ENCODE peak calls at places on chromosomes 12 and 14, in seven cellular contexts. One of them, this sample, is unnamed. For H4K20me1, the result is how much of the 10 kb centered on the place peaks cover.

GRCh38 chr12:117580718-117581062 is 219.3 kb upstream of the NOS1 start:
- DNase-seq in HCT116: peak
- DNase-seq in fibroblast of lung: no peak
- DNase-seq in PC-3: peak
- DNase-seq in GM12878: no peak
- DNase-seq in HepG2: no peak
- DNase-seq in IMR-90: no peak
- DNase-seq in this sample: peak

GRCh38 chr12:120110550-120111501 is 5.7 kb downstream of the RAB35 start:
- DNase-seq in HCT116: no peak
- DNase-seq in fibroblast of lung: no peak
- DNase-seq in HepG2: no peak
- DNase-seq in PC-3: no peak
- DNase-seq in IMR-90: no peak
- DNase-seq in GM12878: no peak
- DNase-seq in this sample: no peak

GRCh38 chr12:53600490-53601295 is 25.5 kb downstream of the ATF7 start:
- DNase-seq in GM12878: no peak
- DNase-seq in fibroblast of lung: no peak
- DNase-seq in HepG2: no peak
- DNase-seq in PC-3: no peak
- DNase-seq in IMR-90: no peak
- DNase-seq in HCT116: no peak
- DNase-seq in this sample: no peak

GRCh38 chr12:96828169-96828789 is 78.8 kb upstream of the NEDD1 start:
- DNase-seq in IMR-90: no peak
- DNase-seq in GM12878: no peak
- DNase-seq in HepG2: no peak
- DNase-seq in PC-3: no peak
- DNase-seq in fibroblast of lung: no peak
- DNase-seq in HCT116: no peak
- DNase-seq in this sample: no peak

GRCh38 chr12:108594-108993 is 42.0 kb downstream of the IQSEC3 start:
- DNase-seq in PC-3: no peak
- DNase-seq in IMR-90: no peak
- DNase-seq in fibroblast of lung: no peak
- DNase-seq in GM12878: no peak
- DNase-seq in HepG2: no peak
- DNase-seq in HCT116: no peak
- DNase-seq in this sample: no peak

GRCh38 chr14:20460458-20461229 is 590 bp downstream of the PIP4P1 start:
- DNase-seq in HCT116: no peak
- DNase-seq in GM12878: peak
- DNase-seq in HepG2: no peak
- DNase-seq in fibroblast of lung: no peak
- DNase-seq in PC-3: peak
- DNase-seq in IMR-90: no peak
- DNase-seq in this sample: peak

GRCh38 chr14:35430459-35431199 is 26.1 kb upstream of the NFKBIA start:
- DNase-seq in GM12878: no peak
- DNase-seq in PC-3: no peak
- DNase-seq in HepG2: no peak
- DNase-seq in IMR-90: no peak
- DNase-seq in HCT116: no peak
- DNase-seq in fibroblast of lung: no peak
- DNase-seq in this sample: no peak

GRCh38 chr12:47207829-47208248 is 128.1 kb upstream of the AMIGO2 start:
- DNase-seq in HepG2: no peak
- DNase-seq in HCT116: no peak
- DNase-seq in fibroblast of lung: no peak
- DNase-seq in GM12878: peak
- DNase-seq in IMR-90: no peak
- DNase-seq in PC-3: no peak
- DNase-seq in this sample: peak

GRCh38 chr14:58749066-58749669 is 111.4 kb downstream of the DACT1 start:
- DNase-seq in GM12878: peak
- DNase-seq in fibroblast of lung: peak
- DNase-seq in PC-3: peak
- DNase-seq in IMR-90: peak
- DNase-seq in HepG2: peak
- DNase-seq in HCT116: peak
- DNase-seq in this sample: peak

GRCh38 chr14:52575858-52576257 is 23.2 kb downstream of the GPR137C start:
- DNase-seq in PC-3: no peak
- DNase-seq in fibroblast of lung: no peak
- DNase-seq in IMR-90: no peak
- DNase-seq in GM12878: no peak
- DNase-seq in HCT116: no peak
- DNase-seq in HepG2: no peak
- DNase-seq in this sample: no peak

GRCh38 chr12:51341259-51342007 is 5.0 kb downstream of the CELA1 start:
- DNase-seq in fibroblast of lung: peak
- DNase-seq in HepG2: peak
- DNase-seq in PC-3: peak
- DNase-seq in GM12878: peak
- DNase-seq in HCT116: peak
- DNase-seq in IMR-90: peak
- DNase-seq in this sample: peak

GRCh38 chr14:75725481-75725880 is 64.4 kb downstream of the TTLL5 start:
- DNase-seq in HepG2: no peak
- DNase-seq in IMR-90: peak
- DNase-seq in PC-3: no peak
- DNase-seq in HCT116: no peak
- DNase-seq in fibroblast of lung: no peak
- DNase-seq in GM12878: no peak
- DNase-seq in this sample: no peak
- H3K9ac ChIP-seq in HepG2: no peak
- H3K9ac ChIP-seq in IMR-90: no peak
- H3K9ac ChIP-seq in PC-3: no peak
- H3K9ac ChIP-seq in HCT116: no peak
- H3K9ac ChIP-seq in fibroblast of lung: no peak
- H3K9ac ChIP-seq in GM12878: no peak
- H3K9ac ChIP-seq in this sample: no peak

DNA sequence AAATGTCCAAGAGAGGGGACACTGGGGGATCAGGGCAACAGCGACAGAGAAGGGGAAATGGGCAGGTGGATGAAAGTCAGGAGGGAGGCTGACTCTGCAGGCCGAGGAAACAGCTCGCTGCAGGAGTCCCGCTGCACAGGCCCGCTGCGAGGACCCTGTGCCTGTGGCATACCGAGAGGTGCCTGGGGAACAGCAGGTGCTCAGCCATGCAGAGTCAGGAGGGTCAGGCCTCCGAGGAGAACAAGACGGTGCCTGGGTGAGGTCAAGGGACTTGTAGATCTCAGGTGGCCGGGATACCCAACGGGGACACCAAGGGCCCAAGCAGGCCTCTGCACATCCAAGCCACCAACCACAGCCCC is 67.6 kb downstream of the NCOR2 start:
- DNase-seq in IMR-90: no peak
- DNase-seq in PC-3: no peak
- DNase-seq in GM12878: no peak
- DNase-seq in HepG2: no peak
- DNase-seq in HCT116: no peak
- DNase-seq in fibroblast of lung: no peak
- DNase-seq in this sample: no peak
- H4K20me1 ChIP-seq in IMR-90: half or more
- H4K20me1 ChIP-seq in PC-3: under half
- H4K20me1 ChIP-seq in GM12878: under half
- H4K20me1 ChIP-seq in HepG2: under half
- H4K20me1 ChIP-seq in HCT116: under half
- H4K20me1 ChIP-seq in fibroblast of lung: under half
- H4K20me1 ChIP-seq in this sample: under half

GRCh38 chr12:32588604-32589003 is 90.5 kb upstream of the DNM1L start:
- DNase-seq in HCT116: no peak
- DNase-seq in IMR-90: no peak
- DNase-seq in GM12878: no peak
- DNase-seq in PC-3: no peak
- DNase-seq in HepG2: no peak
- DNase-seq in fibroblast of lung: no peak
- DNase-seq in this sample: no peak

GRCh38 chr12:32587536-32588346 is 91.4 kb upstream of the DNM1L start:
- DNase-seq in PC-3: no peak
- DNase-seq in GM12878: no peak
- DNase-seq in HepG2: no peak
- DNase-seq in fibroblast of lung: no peak
- DNase-seq in HCT116: no peak
- DNase-seq in IMR-90: no peak
- DNase-seq in this sample: no peak

GRCh38 chr12:32586390-32586789 is 92.7 kb upstream of the DNM1L start:
- DNase-seq in HepG2: no peak
- DNase-seq in GM12878: no peak
- DNase-seq in fibroblast of lung: peak
- DNase-seq in PC-3: peak
- DNase-seq in IMR-90: peak
- DNase-seq in HCT116: no peak
- DNase-seq in this sample: no peak

GRCh38 chr12:32585680-32586079 is 93.4 kb upstream of the DNM1L start:
- DNase-seq in HCT116: no peak
- DNase-seq in PC-3: no peak
- DNase-seq in GM12878: no peak
- DNase-seq in IMR-90: no peak
- DNase-seq in HepG2: no peak
- DNase-seq in fibroblast of lung: no peak
- DNase-seq in this sample: no peak

DNA sequence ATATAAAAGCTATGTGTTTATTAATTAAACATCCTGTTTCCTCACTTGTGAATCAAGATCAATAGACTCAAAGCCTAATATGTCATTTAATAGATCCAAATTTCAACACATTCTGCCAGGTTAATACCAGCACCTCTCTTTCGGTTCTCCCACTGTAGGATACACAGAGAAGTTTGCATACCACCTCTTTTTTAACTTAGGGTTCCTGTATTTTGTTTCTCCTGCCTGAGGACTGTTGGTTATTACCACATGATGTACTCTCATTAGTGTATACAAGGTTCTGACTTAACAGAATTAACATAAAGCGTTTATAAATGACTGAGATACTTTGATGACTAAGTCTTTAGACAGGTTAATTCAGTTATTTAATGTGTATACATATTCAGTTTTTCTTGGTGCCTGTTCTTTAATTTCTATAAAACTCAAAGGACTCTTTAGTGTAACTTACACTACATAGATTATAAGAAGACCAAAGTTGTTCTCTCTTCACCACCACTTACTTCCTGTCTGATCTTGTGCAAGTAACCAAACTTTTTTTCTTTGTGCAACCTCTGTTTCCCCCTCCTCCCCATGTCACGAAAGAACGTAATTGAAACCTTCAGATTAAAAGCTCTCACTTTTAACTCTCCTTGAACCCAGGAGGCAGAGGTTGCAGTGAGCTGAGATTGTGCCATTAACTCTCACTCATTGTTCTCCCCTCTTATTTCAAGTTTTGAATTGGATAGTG is 89.8 kb upstream of the DNM1L start:
- DNase-seq in HCT116: no peak
- DNase-seq in GM12878: no peak
- DNase-seq in PC-3: no peak
- DNase-seq in fibroblast of lung: no peak
- DNase-seq in IMR-90: no peak
- DNase-seq in HepG2: no peak
- DNase-seq in this sample: no peak
- H3K9ac ChIP-seq in HCT116: no peak
- H3K9ac ChIP-seq in GM12878: no peak
- H3K9ac ChIP-seq in PC-3: no peak
- H3K9ac ChIP-seq in fibroblast of lung: no peak
- H3K9ac ChIP-seq in IMR-90: no peak
- H3K9ac ChIP-seq in HepG2: no peak
- H3K9ac ChIP-seq in this sample: no peak

DNA sequence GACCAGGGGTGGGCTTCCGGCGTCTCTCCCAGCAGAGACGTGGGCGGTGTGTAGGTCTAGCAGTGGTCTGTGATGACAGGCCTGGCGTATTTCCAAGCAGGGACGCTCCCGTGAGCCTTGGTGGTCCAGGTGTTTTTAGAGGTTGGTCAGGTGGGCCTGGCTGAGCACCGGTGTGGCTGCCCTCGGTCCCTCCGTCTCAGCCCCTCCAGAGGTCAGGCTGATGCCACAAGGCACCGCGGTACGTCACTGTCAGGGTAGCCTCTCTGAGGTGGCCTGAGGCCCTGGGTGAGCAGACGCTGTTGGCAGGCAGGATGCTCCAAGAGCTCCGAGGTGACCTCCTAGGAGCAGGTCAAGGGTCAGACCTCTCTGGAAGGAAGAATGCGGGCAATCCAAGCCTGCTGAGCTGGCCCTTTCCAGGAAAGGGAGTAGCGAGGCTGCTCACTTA is 13.6 kb downstream of the MTA1 start:
- DNase-seq in HCT116: no peak
- DNase-seq in IMR-90: no peak
- DNase-seq in GM12878: no peak
- DNase-seq in HepG2: no peak
- DNase-seq in PC-3: no peak
- DNase-seq in fibroblast of lung: no peak
- DNase-seq in this sample: no peak
- H4K20me1 ChIP-seq in HCT116: under half
- H4K20me1 ChIP-seq in IMR-90: half or more
- H4K20me1 ChIP-seq in GM12878: under half
- H4K20me1 ChIP-seq in HepG2: under half
- H4K20me1 ChIP-seq in PC-3: under half
- H4K20me1 ChIP-seq in fibroblast of lung: under half
- H4K20me1 ChIP-seq in this sample: under half

GRCh38 chr12:2268478-2269286 is 215.9 kb downstream of the CACNA1C start:
- DNase-seq in PC-3: no peak
- DNase-seq in HCT116: no peak
- DNase-seq in HepG2: no peak
- DNase-seq in fibroblast of lung: peak
- DNase-seq in IMR-90: peak
- DNase-seq in GM12878: no peak
- DNase-seq in this sample: no peak
- H3K9ac ChIP-seq in PC-3: no peak
- H3K9ac ChIP-seq in HCT116: no peak
- H3K9ac ChIP-seq in HepG2: no peak
- H3K9ac ChIP-seq in fibroblast of lung: no peak
- H3K9ac ChIP-seq in IMR-90: no peak
- H3K9ac ChIP-seq in GM12878: no peak
- H3K9ac ChIP-seq in this sample: no peak

GRCh38 chr14:68908201-68908600 is 70.9 kb downstream of the ACTN1 start:
- DNase-seq in GM12878: no peak
- DNase-seq in PC-3: no peak
- DNase-seq in IMR-90: no peak
- DNase-seq in HepG2: no peak
- DNase-seq in fibroblast of lung: no peak
- DNase-seq in HCT116: no peak
- DNase-seq in this sample: no peak

GRCh38 chr14:68906439-68906838 is 72.7 kb downstream of the ACTN1 start:
- DNase-seq in HepG2: no peak
- DNase-seq in fibroblast of lung: no peak
- DNase-seq in HCT116: no peak
- DNase-seq in PC-3: no peak
- DNase-seq in IMR-90: no peak
- DNase-seq in GM12878: no peak
- DNase-seq in this sample: no peak

GRCh38 chr14:68908860-68909259 is 70.2 kb downstream of the ACTN1 start:
- DNase-seq in IMR-90: no peak
- DNase-seq in GM12878: no peak
- DNase-seq in HepG2: no peak
- DNase-seq in fibroblast of lung: no peak
- DNase-seq in HCT116: no peak
- DNase-seq in PC-3: no peak
- DNase-seq in this sample: no peak

GRCh38 chr14:68902357-68902756 is 76.7 kb downstream of the ACTN1 start:
- DNase-seq in IMR-90: no peak
- DNase-seq in HepG2: no peak
- DNase-seq in HCT116: no peak
- DNase-seq in GM12878: no peak
- DNase-seq in fibroblast of lung: no peak
- DNase-seq in PC-3: no peak
- DNase-seq in this sample: no peak

GRCh38 chr14:68905107-68905895 is 73.8 kb downstream of the ACTN1 start:
- DNase-seq in GM12878: no peak
- DNase-seq in IMR-90: no peak
- DNase-seq in fibroblast of lung: no peak
- DNase-seq in HCT116: no peak
- DNase-seq in HepG2: no peak
- DNase-seq in PC-3: no peak
- DNase-seq in this sample: no peak
- H4K20me1 ChIP-seq in GM12878: under half
- H4K20me1 ChIP-seq in IMR-90: half or more
- H4K20me1 ChIP-seq in fibroblast of lung: under half
- H4K20me1 ChIP-seq in HCT116: under half
- H4K20me1 ChIP-seq in HepG2: under half
- H4K20me1 ChIP-seq in PC-3: under half
- H4K20me1 ChIP-seq in this sample: under half

This sample was measured in MM.1S.